ENCODE peak calls at places on chromosomes 2 and 18, in six cellular contexts. V is NCI-H1105 treated with DMSO at 0.1 percent for 48 hours, C is H4, M is HL-60, R is neuronal stem cell, D is coronary artery. U is an unnamed sample.
A peak's percentile ranks its signal among the peaks of the same experiment; 100 is the strongest.

GRCh38 chr2:199814845-199815211 is 36.2 kb downstream of the FTCDNL1 start:
- DNase-seq in V (no peak), C (no peak), M (no peak), R (no peak), D (no peak), U (no peak)

GRCh38 chr2:46239847-46240181 is 57.4 kb upstream of the EPAS1 start:
- DNase-seq in V (no peak), C (no peak), M (no peak), R (no peak), D (no peak), U (no peak)

GRCh38 chr2:205386109-205386508 is 296.2 kb upstream of the NRP2 start:
- DNase-seq in V (no peak), C (no peak), M (no peak), R (no peak), D (no peak), U (no peak)

GRCh38 chr2:95390272-95390880 is 12.1 kb upstream of the FAHD2A start:
- DNase-seq in V (no peak), C (no peak), M (no peak), R (no peak), D (peak; percentile 55), U (no peak)

GRCh38 chr18:13446024-13446423 is 227.5 kb downstream of the LDLRAD4 start:
- DNase-seq in V (no peak), C (no peak), M (no peak), R (no peak), D (peak; percentile 33), U (no peak)

GRCh38 chr2:31531101-31531500 is 49.6 kb downstream of the SRD5A2 start:
- DNase-seq in V (no peak), C (no peak), M (no peak), R (no peak), D (no peak), U (no peak)

GRCh38 chr2:64899081-64899865 is 89.9 kb upstream of the SLC1A4 start:
- DNase-seq in V (no peak), C (no peak), M (no peak), R (no peak), D (no peak), U (no peak)

GRCh38 chr2:236088368-236089057 is 79.7 kb downstream of the GBX2 start:
- DNase-seq in V (no peak), C (no peak), M (no peak), R (no peak), D (no peak), U (no peak)

GRCh38 chr2:172734711-172735645 is 667 bp upstream of the RAPGEF4 start:
- DNase-seq in V (no peak), C (no peak), M (no peak), R (no peak), D (no peak), U (no peak)